ENCODE peak calls at places on chromosome 20, in nine cellular contexts. O is AML-193; I is WTC11; E is amniotic epithelial cell; M is CD8-positive, alpha-beta memory T cell; F is retinal pigment epithelial cell; S is activated T-cell treated with anti-CD3 and anti-CD28 coated beads, Interleukin-2, amount 50 U/mL, for 24 hours; C is brain microvascular endothelial cell; V is stimulated activated CD4-positive, alpha-beta T cell treated with anti-CD3 and anti-CD28 coated beads, Interleukin-1b, Interleukin-23, amount 100 ng/mL, for 4 hours. X is an unnamed sample.

GRCh38 chr20:53842301-53843099 is 227.9 kb downstream of the BCAS1 start:
- DNase-seq in O (no peak), I (no peak), E (no peak), M (peak; percentile 21), F (no peak), S (no peak), C (no peak), V (no peak), X (no peak)

GRCh38 chr20:45052698-45053440 is 48.1 kb downstream of the KCNS1 start:
- DNase-seq in O (no peak), I (no peak), E (peak; percentile 72), M (no peak), F (no peak), S (no peak), C (peak; percentile 65), V (no peak), X (no peak)

GRCh38 chr20:57999465-58000111 is 228.9 kb downstream of the ANKRD60 start:
- DNase-seq in O (no peak), I (peak; percentile 33), E (no peak), M (no peak), F (no peak), S (no peak), C (no peak), V (no peak), X (no peak)

GRCh38 chr20:61753196-61753942 is 312.3 kb downstream of the TAF4 start:
- DNase-seq in O (no peak), I (no peak), E (peak; percentile 65), M (no peak), F (peak; percentile 55), S (no peak), C (peak; percentile 18), V (no peak), X (peak; percentile 68)

GRCh38 chr20:62175711-62176110 is 7.1 kb upstream of the MTG2 start:
- DNase-seq in O (no peak), I (no peak), E (no peak), M (no peak), F (no peak), S (no peak), C (no peak), V (no peak), X (no peak)

GRCh38 chr20:5974531-5974930 is 24.1 kb downstream of the MCM8 start:
- DNase-seq in O (no peak), I (no peak), E (peak; percentile 16), M (no peak), F (no peak), S (no peak), C (no peak), V (no peak), X (no peak)

GRCh38 chr20:4076033-4076432 is 60.7 kb upstream of the RNF24 start:
- DNase-seq in O (no peak), I (no peak), E (no peak), M (no peak), F (no peak), S (no peak), C (no peak), V (no peak), X (no peak)

GRCh38 chr20:62137092-62137384 is 6.2 kb downstream of the PSMA7 start:
- DNase-seq in O (no peak), I (no peak), E (no peak), M (no peak), F (no peak), S (no peak), C (no peak), V (no peak), X (no peak)

GRCh38 chr20:25292176-25292891 is 44.4 kb downstream of the PYGB start:
- DNase-seq in O (no peak), I (no peak), E (no peak), M (no peak), F (no peak), S (no peak), C (no peak), V (no peak), X (no peak)

GRCh38 chr20:44644384-44645131 is 6.9 kb downstream of the ADA start:
- DNase-seq in O (no peak), I (no peak), E (no peak), M (peak; percentile 39), F (no peak), S (peak; percentile 58), C (no peak), V (peak; percentile 23), X (no peak)

GRCh38 chr20:46192376-46192944 is 74.3 kb downstream of the CD40 start:
- DNase-seq in O (no peak), I (no peak), E (no peak), M (no peak), F (no peak), S (no peak), C (no peak), V (no peak), X (no peak)

GRCh38 chr20:36270744-36271638 is 34.7 kb downstream of the AAR2 start:
- DNase-seq in O (no peak), I (no peak), E (no peak), M (no peak), F (no peak), S (no peak), C (no peak), V (no peak), X (no peak)

GRCh38 chr20:34420146-34420545 is 57.1 kb downstream of the ITCH start:
- DNase-seq in O (no peak), I (no peak), E (no peak), M (no peak), F (no peak), S (no peak), C (no peak), V (no peak), X (no peak)